ENCODE peak calls at places on chromosome 12, in nine cellular contexts. One of them, this sample, is unnamed.

GRCh38 chr12:105253882-105254513 is 18.0 kb upstream of the APPL2 start:
- DNase-seq in right atrium auricular region: no peak
- DNase-seq in CD8-positive, alpha-beta memory T cell: no peak
- DNase-seq in breast epithelium: no peak
- DNase-seq in stomach: no peak
- DNase-seq in right lobe of liver: no peak
- DNase-seq in fibroblast of lung: peak; percentile 61
- DNase-seq in lower lobe of right lung: no peak
- DNase-seq in heart left ventricle: no peak
- DNase-seq in this sample: no peak

GRCh38 chr12:110731479-110731878 is 11.2 kb downstream of the PPP1CC start:
- DNase-seq in right atrium auricular region: no peak
- DNase-seq in CD8-positive, alpha-beta memory T cell: no peak
- DNase-seq in breast epithelium: no peak
- DNase-seq in stomach: no peak
- DNase-seq in right lobe of liver: no peak
- DNase-seq in fibroblast of lung: no peak
- DNase-seq in lower lobe of right lung: no peak
- DNase-seq in heart left ventricle: no peak
- DNase-seq in this sample: no peak

GRCh38 chr12:88784166-88784565 is 203.9 kb upstream of the KITLG start:
- DNase-seq in right atrium auricular region: no peak
- DNase-seq in CD8-positive, alpha-beta memory T cell: no peak
- DNase-seq in breast epithelium: no peak
- DNase-seq in stomach: no peak
- DNase-seq in right lobe of liver: no peak
- DNase-seq in fibroblast of lung: no peak
- DNase-seq in lower lobe of right lung: no peak
- DNase-seq in heart left ventricle: no peak
- DNase-seq in this sample: no peak

GRCh38 chr12:81758421-81759214 is 532 bp downstream of the PPFIA2 start:
- DNase-seq in right atrium auricular region: no peak
- DNase-seq in CD8-positive, alpha-beta memory T cell: peak; percentile 13
- DNase-seq in breast epithelium: no peak
- DNase-seq in stomach: no peak
- DNase-seq in right lobe of liver: no peak
- DNase-seq in fibroblast of lung: peak; percentile 38
- DNase-seq in lower lobe of right lung: no peak
- DNase-seq in heart left ventricle: peak; percentile 39
- DNase-seq in this sample: no peak

GRCh38 chr12:67920432-67920831 is 68.8 kb upstream of the IFNG-AS1 start:
- DNase-seq in right atrium auricular region: no peak
- DNase-seq in CD8-positive, alpha-beta memory T cell: no peak
- DNase-seq in breast epithelium: no peak
- DNase-seq in stomach: no peak
- DNase-seq in right lobe of liver: no peak
- DNase-seq in fibroblast of lung: no peak
- DNase-seq in lower lobe of right lung: no peak
- DNase-seq in heart left ventricle: no peak
- DNase-seq in this sample: no peak

GRCh38 chr12:89783321-89784060 is 74.9 kb upstream of the ATP2B1 start:
- DNase-seq in right atrium auricular region: no peak
- DNase-seq in CD8-positive, alpha-beta memory T cell: no peak
- DNase-seq in breast epithelium: no peak
- DNase-seq in stomach: no peak
- DNase-seq in right lobe of liver: no peak
- DNase-seq in fibroblast of lung: peak; percentile 76
- DNase-seq in lower lobe of right lung: no peak
- DNase-seq in heart left ventricle: peak; percentile 34
- DNase-seq in this sample: no peak

GRCh38 chr12:84960918-84961317 is 48.3 kb upstream of the SLC6A15 start:
- DNase-seq in right atrium auricular region: no peak
- DNase-seq in CD8-positive, alpha-beta memory T cell: no peak
- DNase-seq in breast epithelium: no peak
- DNase-seq in stomach: no peak
- DNase-seq in right lobe of liver: no peak
- DNase-seq in fibroblast of lung: no peak
- DNase-seq in lower lobe of right lung: no peak
- DNase-seq in heart left ventricle: no peak
- DNase-seq in this sample: no peak

GRCh38 chr12:101490286-101490920 is 15.3 kb downstream of the SPIC start:
- DNase-seq in right atrium auricular region: no peak
- DNase-seq in CD8-positive, alpha-beta memory T cell: no peak
- DNase-seq in breast epithelium: no peak
- DNase-seq in stomach: peak; percentile 50
- DNase-seq in right lobe of liver: no peak
- DNase-seq in fibroblast of lung: peak; percentile 33
- DNase-seq in lower lobe of right lung: no peak
- DNase-seq in heart left ventricle: no peak
- DNase-seq in this sample: no peak

GRCh38 chr12:47886471-47887240 is 18.1 kb downstream of the VDR start:
- DNase-seq in right atrium auricular region: no peak
- DNase-seq in CD8-positive, alpha-beta memory T cell: no peak
- DNase-seq in breast epithelium: no peak
- DNase-seq in stomach: no peak
- DNase-seq in right lobe of liver: no peak
- DNase-seq in fibroblast of lung: peak; percentile 31
- DNase-seq in lower lobe of right lung: no peak
- DNase-seq in heart left ventricle: no peak
- DNase-seq in this sample: no peak

GRCh38 chr12:49646871-49647270 is 23.5 kb downstream of the PRPF40B start:
- DNase-seq in right atrium auricular region: no peak
- DNase-seq in CD8-positive, alpha-beta memory T cell: no peak
- DNase-seq in breast epithelium: no peak
- DNase-seq in stomach: no peak
- DNase-seq in right lobe of liver: no peak
- DNase-seq in fibroblast of lung: no peak
- DNase-seq in lower lobe of right lung: no peak
- DNase-seq in heart left ventricle: no peak
- DNase-seq in this sample: no peak

GRCh38 chr12:132637811-132638210 is 19.2 kb downstream of the P2RX2 start:
- DNase-seq in right atrium auricular region: no peak
- DNase-seq in CD8-positive, alpha-beta memory T cell: no peak
- DNase-seq in breast epithelium: no peak
- DNase-seq in stomach: no peak
- DNase-seq in right lobe of liver: peak; percentile 40
- DNase-seq in fibroblast of lung: no peak
- DNase-seq in lower lobe of right lung: no peak
- DNase-seq in heart left ventricle: no peak
- DNase-seq in this sample: no peak
- H3K36me3 ChIP-seq in right atrium auricular region: peaks cover 48% of the 10 kb centered on the region
- H3K36me3 ChIP-seq in CD8-positive, alpha-beta memory T cell: peaks cover 16% of the 10 kb centered on the region
- H3K36me3 ChIP-seq in breast epithelium: peaks cover 17% of the 10 kb centered on the region
- H3K36me3 ChIP-seq in stomach: peaks cover 98% of the 10 kb centered on the region
- H3K36me3 ChIP-seq in right lobe of liver: peaks cover 59% of the 10 kb centered on the region
- H3K36me3 ChIP-seq in fibroblast of lung: peaks cover 19% of the 10 kb centered on the region
- H3K36me3 ChIP-seq in lower lobe of right lung: peaks cover 90% of the 10 kb centered on the region
- H3K36me3 ChIP-seq in heart left ventricle: no peaks in the 10 kb centered on the region
- H3K36me3 ChIP-seq in this sample: peaks cover 57% of the 10 kb centered on the region

GRCh38 chr12:120377611-120378010 is 8.6 kb upstream of the MSI1 start:
- DNase-seq in right atrium auricular region: no peak
- DNase-seq in CD8-positive, alpha-beta memory T cell: no peak
- DNase-seq in breast epithelium: no peak
- DNase-seq in stomach: no peak
- DNase-seq in right lobe of liver: no peak
- DNase-seq in fibroblast of lung: no peak
- DNase-seq in lower lobe of right lung: no peak
- DNase-seq in heart left ventricle: no peak
- DNase-seq in this sample: no peak

GRCh38 chr12:120376009-120376408 is 7.0 kb upstream of the MSI1 start:
- DNase-seq in right atrium auricular region: no peak
- DNase-seq in CD8-positive, alpha-beta memory T cell: no peak
- DNase-seq in breast epithelium: no peak
- DNase-seq in stomach: no peak
- DNase-seq in right lobe of liver: no peak
- DNase-seq in fibroblast of lung: no peak
- DNase-seq in lower lobe of right lung: no peak
- DNase-seq in heart left ventricle: no peak
- DNase-seq in this sample: no peak

GRCh38 chr12:120373683-120374082 is 4.7 kb upstream of the MSI1 start:
- DNase-seq in right atrium auricular region: no peak
- DNase-seq in CD8-positive, alpha-beta memory T cell: no peak
- DNase-seq in breast epithelium: no peak
- DNase-seq in stomach: no peak
- DNase-seq in right lobe of liver: no peak
- DNase-seq in fibroblast of lung: no peak
- DNase-seq in lower lobe of right lung: no peak
- DNase-seq in heart left ventricle: no peak
- DNase-seq in this sample: no peak

GRCh38 chr12:120376416-120376815 is 7.5 kb upstream of the MSI1 start:
- DNase-seq in right atrium auricular region: no peak
- DNase-seq in CD8-positive, alpha-beta memory T cell: no peak
- DNase-seq in breast epithelium: no peak
- DNase-seq in stomach: no peak
- DNase-seq in right lobe of liver: no peak
- DNase-seq in fibroblast of lung: no peak
- DNase-seq in lower lobe of right lung: no peak
- DNase-seq in heart left ventricle: no peak
- DNase-seq in this sample: no peak

DNA sequence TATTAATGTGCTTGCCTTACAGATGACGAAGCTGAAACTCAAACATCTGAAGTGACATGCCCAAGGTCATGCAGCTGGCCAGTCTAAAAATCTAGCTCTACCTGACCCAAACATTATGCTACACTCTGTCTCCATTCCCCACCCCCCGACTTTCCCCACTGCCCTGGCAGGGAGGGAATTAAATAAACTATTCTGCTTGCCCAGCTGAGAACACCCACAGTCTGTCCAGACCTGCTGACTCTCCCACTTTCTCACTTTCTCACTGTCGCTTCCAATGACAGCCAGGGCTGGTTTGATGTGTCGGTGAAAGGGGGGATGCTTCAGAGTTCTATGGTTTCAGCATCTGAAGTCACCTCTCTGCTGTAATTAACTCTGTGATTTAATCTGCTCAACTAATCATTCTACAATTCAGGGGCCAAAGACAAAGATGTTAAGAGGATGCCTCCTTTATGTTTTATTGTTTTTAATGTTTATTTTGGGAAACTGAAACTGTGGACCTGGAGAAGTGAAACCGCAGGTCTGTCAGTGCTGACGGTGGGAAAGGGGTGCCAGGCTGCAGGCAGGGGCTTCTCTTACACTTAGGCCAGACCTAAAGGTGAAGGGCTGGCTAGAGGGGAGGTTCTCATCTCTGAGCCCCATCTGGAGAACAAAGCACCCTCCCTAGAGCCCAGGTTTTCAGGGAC is 8.1 kb upstream of the MSI1 start:
- DNase-seq in right atrium auricular region: no peak
- DNase-seq in CD8-positive, alpha-beta memory T cell: no peak
- DNase-seq in breast epithelium: no peak
- DNase-seq in stomach: no peak
- DNase-seq in right lobe of liver: no peak
- DNase-seq in fibroblast of lung: no peak
- DNase-seq in lower lobe of right lung: no peak
- DNase-seq in heart left ventricle: no peak
- DNase-seq in this sample: no peak
- H3K4me1 ChIP-seq in right atrium auricular region: no peaks in the 10 kb centered on the region
- H3K4me1 ChIP-seq in CD8-positive, alpha-beta memory T cell: no peaks in the 10 kb centered on the region
- H3K4me1 ChIP-seq in breast epithelium: no peaks in the 10 kb centered on the region
- H3K4me1 ChIP-seq in stomach: no peaks in the 10 kb centered on the region
- H3K4me1 ChIP-seq in right lobe of liver: peaks cover 4% of the 10 kb centered on the region
- H3K4me1 ChIP-seq in fibroblast of lung: no peaks in the 10 kb centered on the region
- H3K4me1 ChIP-seq in lower lobe of right lung: no peaks in the 10 kb centered on the region
- H3K4me1 ChIP-seq in heart left ventricle: peaks cover under 1% of the 10 kb centered on the region
- H3K4me1 ChIP-seq in this sample: no peaks in the 10 kb centered on the region

DNA sequence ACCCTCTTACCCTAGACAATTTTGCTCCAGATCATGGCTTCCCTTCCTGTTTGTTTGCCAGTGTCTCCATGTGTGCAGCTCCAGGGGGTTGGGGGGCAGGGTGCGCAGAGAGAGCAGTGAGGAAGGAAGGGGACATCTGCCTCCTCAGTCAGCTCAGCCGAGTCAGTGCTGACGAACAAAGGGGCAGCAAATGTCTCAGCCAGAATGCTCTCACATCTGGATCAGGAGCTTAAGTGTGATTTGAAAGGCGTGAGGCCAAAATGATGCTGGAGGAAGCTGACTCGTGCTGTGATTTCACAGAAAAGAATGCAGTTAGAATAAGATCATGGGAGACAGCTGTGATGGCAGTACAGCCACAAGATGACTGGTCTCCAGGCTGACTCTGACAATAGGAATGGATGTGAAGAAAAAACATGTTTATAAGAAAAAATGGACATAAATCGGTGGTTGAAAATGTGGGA is 27.1 kb upstream of the CDK17 start:
- DNase-seq in right atrium auricular region: peak; percentile 82
- DNase-seq in CD8-positive, alpha-beta memory T cell: no peak
- DNase-seq in breast epithelium: no peak
- DNase-seq in stomach: peak; percentile 33
- DNase-seq in right lobe of liver: no peak
- DNase-seq in fibroblast of lung: peak; percentile 100
- DNase-seq in lower lobe of right lung: no peak
- DNase-seq in heart left ventricle: peak; percentile 84
- DNase-seq in this sample: no peak
- H3K4me3 ChIP-seq in right atrium auricular region: no peak overlapping the region
- H3K4me3 ChIP-seq in CD8-positive, alpha-beta memory T cell: no peak overlapping the region
- H3K4me3 ChIP-seq in breast epithelium: no peak overlapping the region
- H3K4me3 ChIP-seq in stomach: no peak overlapping the region
- H3K4me3 ChIP-seq in right lobe of liver: no peak overlapping the region
- H3K4me3 ChIP-seq in fibroblast of lung: peak overlapping the region; percentile 60
- H3K4me3 ChIP-seq in lower lobe of right lung: no peak overlapping the region
- H3K4me3 ChIP-seq in heart left ventricle: no peak overlapping the region
- H3K4me3 ChIP-seq in this sample: no peak overlapping the region

GRCh38 chr12:109577311-109577710 is 3.7 kb downstream of the MVK start:
- DNase-seq in right atrium auricular region: no peak
- DNase-seq in CD8-positive, alpha-beta memory T cell: no peak
- DNase-seq in breast epithelium: no peak
- DNase-seq in stomach: no peak
- DNase-seq in right lobe of liver: no peak
- DNase-seq in fibroblast of lung: no peak
- DNase-seq in lower lobe of right lung: no peak
- DNase-seq in heart left ventricle: no peak
- DNase-seq in this sample: no peak
- H3K36me3 ChIP-seq in right atrium auricular region: peaks cover 58% of the 10 kb centered on the region
- H3K36me3 ChIP-seq in CD8-positive, alpha-beta memory T cell: peaks cover 11% of the 10 kb centered on the region
- H3K36me3 ChIP-seq in breast epithelium: peaks cover 6% of the 10 kb centered on the region
- H3K36me3 ChIP-seq in stomach: peaks cover 69% of the 10 kb centered on the region
- H3K36me3 ChIP-seq in right lobe of liver: peaks cover 31% of the 10 kb centered on the region
- H3K36me3 ChIP-seq in fibroblast of lung: peaks cover 15% of the 10 kb centered on the region
- H3K36me3 ChIP-seq in lower lobe of right lung: peaks cover 65% of the 10 kb centered on the region
- H3K36me3 ChIP-seq in heart left ventricle: peaks cover 3% of the 10 kb centered on the region
- H3K36me3 ChIP-seq in this sample: peaks cover 46% of the 10 kb centered on the region